ENCODE peak calls at places on chromosomes 4 and X, in five cellular contexts. K is SK-N-MC, S is foreskin fibroblast, Y is GM23248, C is Peyer's patch. T is an unnamed sample.

GRCh38 chr4:105113800-105114199 is 32.9 kb upstream of the TET2 start:
- DNase-seq in K (no peak), S (no peak), Y (no peak), C (no peak), T (no peak)

GRCh38 chr4:186058253-186058979 is 10.5 kb upstream of the TLR3 start:
- DNase-seq in K (no peak), S (no peak), Y (no peak), C (no peak), T (no peak)

GRCh38 chr4:184514121-184514988 is 40.0 kb upstream of the IRF2 start:
- DNase-seq in K (no peak), S (peak; percentile 94), Y (peak; percentile 98), C (no peak), T (peak; percentile 49)

GRCh38 chr4:57426779-57427395 is 316.7 kb upstream of the IGFBP7 start:
- DNase-seq in K (peak; percentile 64), S (peak; percentile 71), Y (peak; percentile 78), C (peak; percentile 61), T (peak; percentile 47)

GRCh38 chr4:157141976-157142375 is 66.0 kb downstream of the GLRB start:
- DNase-seq in K (no peak), S (no peak), Y (no peak), C (no peak), T (no peak)

GRCh38 chrX:109624641-109625311 is at the start of gene KCNE5:
- DNase-seq in K (no peak), S (no peak), Y (peak; percentile 5), C (no peak), T (no peak)

GRCh38 chrX:30973784-30974427 is 84.9 kb upstream of the TAB3 start:
- DNase-seq in K (no peak), S (no peak), Y (no peak), C (no peak), T (no peak)

GRCh38 chrX:47078129-47079043 is at the start of gene RGN:
- DNase-seq in K (no peak), S (peak; percentile 17), Y (peak; percentile 39), C (peak; percentile 42), T (no peak)

GRCh38 chr4:1469596-1470392 is 63.6 kb upstream of the NKX1-1 start:
- DNase-seq in K (no peak), S (no peak), Y (no peak), C (peak; percentile 37), T (no peak)

GRCh38 chr4:158873795-158874359 is 105.1 kb downstream of the FNIP2 start:
- DNase-seq in K (no peak), S (peak; percentile 89), Y (peak; percentile 87), C (no peak), T (no peak)

GRCh38 chrX:51641421-51642021 is 22.8 kb upstream of the CENPVL3 start:
- DNase-seq in K (peak; percentile 79), S (peak; percentile 69), Y (peak; percentile 60), C (no peak), T (no peak)

GRCh38 chrX:15441464-15441863 is 51.7 kb downstream of the PIR start:
- DNase-seq in K (no peak), S (no peak), Y (no peak), C (no peak), T (no peak)

GRCh38 chr4:86544313-86544966 is 49.7 kb upstream of the PTPN13 start:
- DNase-seq in K (no peak), S (no peak), Y (no peak), C (no peak), T (no peak)

GRCh38 chr4:184961693-184962092 is 56.6 kb upstream of the HELT start:
- DNase-seq in K (no peak), S (no peak), Y (no peak), C (no peak), T (no peak)

GRCh38 chrX:80014141-80014940 is at the start of gene TBX22:
- DNase-seq in K (no peak), S (no peak), Y (no peak), C (no peak), T (no peak)

GRCh38 chr4:88017516-88018302 is 10.3 kb downstream of the PKD2 start:
- DNase-seq in K (no peak), S (peak; percentile 93), Y (peak; percentile 98), C (no peak), T (no peak)

GRCh38 chrX:15718283-15718970 is 19.6 kb upstream of the CA5B start:
- DNase-seq in K (no peak), S (no peak), Y (no peak), C (no peak), T (no peak)

GRCh38 chr4:15444276-15444675 is 16.4 kb downstream of the C1QTNF7 start:
- DNase-seq in K (no peak), S (no peak), Y (no peak), C (no peak), T (no peak)

GRCh38 chr4:80182237-80182866 is 15.0 kb upstream of the PRDM8 start:
- DNase-seq in K (no peak), S (peak; percentile 55), Y (peak; percentile 13), C (no peak), T (no peak)

GRCh38 chrX:103063191-103063845 is 653 bp downstream of the BEX1 start:
- DNase-seq in K (no peak), S (peak; percentile 63), Y (peak; percentile 60), C (no peak), T (no peak)

GRCh38 chrX:13309631-13310030 is 10.2 kb downstream of the ATXN3L start:
- DNase-seq in K (no peak), S (no peak), Y (no peak), C (no peak), T (no peak)

GRCh38 chr4:182862921-182863320 is 54.3 kb downstream of the DCTD start:
- DNase-seq in K (no peak), S (no peak), Y (no peak), C (no peak), T (peak; percentile 77)

GRCh38 chrX:73851014-73852009 is 288.3 kb downstream of the CHIC1 start:
- DNase-seq in K (peak; percentile 79), S (no peak), Y (no peak), C (no peak), T (peak; percentile 87)
- H3K4me3 ChIP-seq in K (peak overlapping the region; percentile 77), S (no peak overlapping the region), Y (no peak overlapping the region), C (peak overlapping the region; percentile 54), T (peak overlapping the region; percentile 53)

GRCh38 chrX:16946971-16947562 is 609 bp downstream of the REPS2 start:
- DNase-seq in K (no peak), S (no peak), Y (peak; percentile 4), C (peak; percentile 56), T (peak; percentile 36)
- H3K4me3 ChIP-seq in K (peak overlapping the region; percentile 54), S (peak overlapping the region; percentile 40), Y (peak overlapping the region; percentile 66), C (peak overlapping the region; percentile 66), T (peak overlapping the region; percentile 55)

GRCh38 chr4:138835833-138836521 is 179.6 kb upstream of the NOCT start:
- DNase-seq in K (no peak), S (peak; percentile 28), Y (peak; percentile 42), C (peak; percentile 71), T (no peak)
- H3K4me3 ChIP-seq in K (no peak overlapping the region), S (no peak overlapping the region), Y (no peak overlapping the region), C (no peak overlapping the region), T (no peak overlapping the region)

GRCh38 chrX:48467331-48467761 is 2.7 kb downstream of the SLC38A5 start:
- DNase-seq in K (no peak), S (no peak), Y (peak; percentile 20), C (no peak), T (no peak)
- H3K4me3 ChIP-seq in K (peak overlapping the region; percentile 85), S (peak overlapping the region; percentile 33), Y (peak overlapping the region; percentile 75), C (no peak overlapping the region), T (no peak overlapping the region)

GRCh38 chrX:57232658-57233360 is 53.7 kb upstream of the FAAH2 start:
- DNase-seq in K (no peak), S (no peak), Y (no peak), C (no peak), T (no peak)

GRCh38 chrX:57227691-57228090 is 58.8 kb upstream of the FAAH2 start:
- DNase-seq in K (no peak), S (no peak), Y (no peak), C (no peak), T (no peak)
- H3K4me3 ChIP-seq in K (no peak overlapping the region), S (no peak overlapping the region), Y (no peak overlapping the region), C (no peak overlapping the region), T (no peak overlapping the region)

DNA sequence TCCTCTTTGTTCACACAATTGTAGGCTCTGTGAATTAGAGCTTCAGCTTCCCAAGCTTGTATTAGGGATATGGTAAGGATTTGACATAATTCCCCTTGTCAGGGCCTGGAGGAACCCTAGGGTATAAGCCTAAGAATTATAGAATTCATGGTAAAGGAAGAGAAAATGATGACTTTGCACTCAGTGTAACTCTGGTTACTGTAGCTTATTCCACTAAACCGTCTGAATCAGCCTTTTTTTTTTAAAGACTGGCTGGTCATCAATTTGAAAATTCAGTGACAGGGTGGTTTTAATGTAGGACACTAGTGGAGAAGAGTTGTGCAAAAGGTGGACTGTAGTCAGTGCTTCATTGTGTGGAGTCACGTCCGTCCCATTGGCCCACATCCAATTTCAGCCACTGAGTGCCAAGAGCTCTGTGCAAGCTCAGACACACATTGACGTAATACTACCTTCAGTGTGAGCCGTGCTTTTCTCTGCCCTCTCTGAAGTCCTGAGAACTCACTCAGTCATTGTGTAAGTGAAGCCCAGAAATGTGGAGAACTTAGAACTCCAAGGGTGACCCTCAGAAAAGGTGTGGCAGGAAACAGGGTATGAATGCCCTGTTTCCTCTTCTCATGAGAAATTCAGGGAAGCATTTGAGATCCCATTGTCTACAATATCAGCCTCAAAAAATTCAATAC is 449.8 kb downstream of the C4orf33 start:
- DNase-seq in K (no peak), S (no peak), Y (no peak), C (no peak), T (peak; percentile 72)
- H3K4me3 ChIP-seq in K (no peak overlapping the region), S (no peak overlapping the region), Y (no peak overlapping the region), C (no peak overlapping the region), T (no peak overlapping the region)

GRCh38 chr4:4711902-4712301 is 147.6 kb upstream of the MSX1 start:
- DNase-seq in K (no peak), S (no peak), Y (no peak), C (no peak), T (no peak)
- H3K4me3 ChIP-seq in K (no peak overlapping the region), S (no peak overlapping the region), Y (no peak overlapping the region), C (no peak overlapping the region), T (no peak overlapping the region)

T was measured in lung.